ENCODE peak calls at places on chromosomes 12 and 14, in four cellular contexts. J is endothelial cell of umbilical vein, H is Peyer's patch, T is right atrium auricular region. N is an unnamed sample.

GRCh38 chr12:59600174-59600573 is 4.3 kb downstream of the SLC16A7 start:
- DNase-seq in H (no peak), T (no peak), J (no peak), N (peak; percentile 66)

GRCh38 chr12:96658075-96658474 is 168.7 kb downstream of the CFAP54 start:
- DNase-seq in H (no peak), J (no peak), T (no peak), N (no peak)

GRCh38 chr12:49017764-49018281 is 753 bp downstream of the PRKAG1 start:
- DNase-seq in H (peak; percentile 53), T (no peak), J (peak; percentile 72), N (peak; percentile 62)

GRCh38 chr12:131383741-131384543 is 326.9 kb upstream of the SFSWAP start:
- DNase-seq in T (no peak), H (no peak), J (no peak), N (no peak)

GRCh38 chr14:104580961-104581360 is 1.4 kb downstream of the C14orf180 start:
- DNase-seq in T (peak; percentile 64), J (no peak), H (no peak), N (peak; percentile 20)

GRCh38 chr12:72271741-72272661 is at the start of gene TRHDE:
- DNase-seq in H (peak; percentile 52), J (peak; percentile 7), T (peak; percentile 59), N (peak; percentile 79)

GRCh38 chr14:99881011-99881410 is 87.8 kb downstream of the EML1 start:
- DNase-seq in T (no peak), H (no peak), J (no peak), N (no peak)

GRCh38 chr14:98951031-98951430 is 321.0 kb downstream of the BCL11B start:
- DNase-seq in H (no peak), T (no peak), J (no peak), N (no peak)

DNA sequence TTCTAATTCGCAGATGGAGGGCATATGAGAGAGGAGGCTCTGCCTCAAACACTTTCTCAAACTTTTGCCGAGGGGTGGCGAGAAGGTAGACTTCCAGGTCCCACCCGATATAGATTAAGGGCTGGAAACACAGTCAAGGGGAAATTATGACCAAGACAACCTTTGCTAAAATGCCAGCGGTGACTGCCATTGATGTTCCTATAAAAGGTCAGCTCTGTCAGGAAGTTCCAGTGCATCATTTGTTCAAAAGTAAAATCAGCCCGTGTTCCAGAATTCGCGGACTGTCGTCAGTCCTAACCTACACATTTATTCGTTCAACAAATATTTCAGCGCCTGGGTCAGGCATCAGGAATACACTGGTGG is 818 bp upstream of the PAPOLA start:
- DNase-seq in H (no peak), J (no peak), T (no peak), N (no peak)
- H3K4me1 ChIP-seq in H (peaks cover 39% of the 10 kb centered on the region), J (peaks cover 29% of the 10 kb centered on the region), T (no peaks in the 10 kb centered on the region), N (no peaks in the 10 kb centered on the region)

DNA sequence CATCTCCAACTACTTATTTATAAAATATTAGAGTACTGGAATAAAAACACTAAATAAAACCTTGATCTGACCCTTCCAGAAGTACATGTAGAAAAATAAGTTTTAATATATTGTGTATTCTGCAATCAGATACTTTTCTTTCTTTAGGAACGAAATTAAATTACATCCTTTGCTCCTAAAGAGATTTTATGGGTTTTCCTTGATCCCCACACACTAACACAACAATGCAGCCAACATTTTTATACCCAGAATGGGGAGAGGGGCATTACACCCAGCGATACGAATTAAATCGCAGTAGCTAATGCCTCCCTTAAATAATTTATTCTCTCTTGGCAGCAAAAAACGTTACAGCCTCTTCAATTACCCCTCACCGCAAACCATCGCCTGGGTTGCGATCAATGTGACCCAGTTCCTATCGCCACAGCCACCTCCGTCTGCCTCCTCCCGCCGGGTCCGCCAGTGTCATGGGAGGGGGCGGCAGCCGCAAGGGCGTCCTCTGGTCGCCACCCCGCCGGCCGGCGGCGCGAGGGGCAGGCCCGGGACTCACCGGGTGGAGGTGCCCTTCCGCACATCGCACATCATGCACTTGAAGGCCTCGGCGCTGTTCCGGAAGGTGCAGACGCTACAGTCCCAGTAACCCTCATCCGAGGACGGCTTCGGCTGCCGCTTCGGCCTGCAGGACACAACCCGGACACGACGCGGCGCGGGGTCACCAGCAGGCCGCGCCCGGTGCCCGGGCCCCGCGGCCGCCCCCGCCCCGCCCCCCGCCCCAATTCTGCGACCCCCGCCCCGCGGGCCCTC is 796 bp downstream of the YAF2 start:
- DNase-seq in J (peak; percentile 68), T (peak; percentile 79), H (peak; percentile 86), N (peak; percentile 83)
- TF ChIP-seq CTCF in J (peak; percentile 53), T (peak; percentile 54), H (no peak), N (peak; percentile 42)

DNA sequence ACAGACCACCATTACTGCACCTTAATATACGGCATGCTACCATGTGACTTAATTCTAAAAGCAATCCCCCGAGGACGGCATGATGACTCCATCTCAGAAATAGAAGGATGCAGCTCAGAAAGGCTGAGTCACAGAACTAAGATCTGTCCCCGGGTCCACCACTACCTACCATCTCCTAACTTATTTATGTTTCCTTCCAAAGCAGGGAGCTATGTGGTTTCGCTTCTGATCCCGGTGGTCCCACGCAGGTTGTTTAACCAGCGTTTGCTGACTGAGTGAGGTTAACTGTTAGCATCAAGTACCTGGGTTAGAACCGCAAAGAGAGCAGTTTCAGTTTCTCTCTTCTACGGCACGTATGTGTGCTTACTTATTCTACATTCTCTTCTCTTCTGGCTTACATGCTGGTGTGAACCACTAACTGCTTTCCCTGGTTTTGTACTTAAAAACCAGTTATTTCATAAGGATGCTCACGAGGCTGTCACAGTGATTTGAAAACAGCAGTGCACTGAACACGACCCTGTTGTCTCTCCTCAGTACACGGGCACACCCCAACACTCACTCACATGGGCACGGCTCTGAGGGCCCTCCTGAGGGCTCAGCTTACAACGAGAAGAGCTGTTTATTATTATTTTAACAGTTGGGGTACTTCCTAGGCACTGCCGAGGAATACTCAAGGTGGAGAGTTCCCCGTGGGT is 66.7 kb downstream of the CCDC88C start:
- DNase-seq in J (no peak), T (no peak), H (no peak), N (no peak)
- H3K4me3 ChIP-seq in J (no peak overlapping the region), T (no peak overlapping the region), H (peak overlapping the region; percentile 40), N (no peak overlapping the region)

DNA sequence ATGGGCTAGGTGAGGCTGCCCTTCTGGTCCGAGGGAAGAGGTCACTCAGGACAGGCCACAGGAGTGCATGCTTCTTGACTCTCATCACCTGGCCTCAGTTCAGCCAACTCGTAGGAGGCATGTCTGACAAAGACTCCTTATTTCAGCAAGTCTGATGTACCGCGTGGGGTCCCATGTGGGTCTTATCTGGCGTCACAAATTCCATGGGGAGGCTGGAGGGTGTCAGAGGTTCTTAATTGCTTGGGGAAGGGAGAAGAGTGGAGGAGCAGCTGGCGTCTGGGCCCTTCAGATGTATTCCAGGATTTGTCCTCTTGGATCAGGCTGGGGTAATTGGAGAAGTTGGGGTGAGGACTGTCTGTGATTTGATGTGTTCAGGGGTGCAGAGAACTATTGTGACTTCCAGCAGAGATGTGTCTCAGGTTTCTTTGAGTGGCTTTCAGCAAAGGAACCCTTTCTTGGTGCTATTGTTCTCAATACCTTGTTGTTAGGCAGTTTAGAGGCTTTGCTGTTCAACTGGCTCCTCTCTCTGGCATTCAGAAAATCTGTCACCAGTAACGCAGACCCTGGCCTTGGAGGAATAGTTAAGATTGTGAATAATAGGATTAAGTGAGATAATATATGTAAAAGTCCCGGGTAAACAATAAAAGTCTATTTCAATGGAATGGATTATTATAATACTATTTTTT is 60.1 kb downstream of the SUSD6 start:
- DNase-seq in H (no peak), J (no peak), T (no peak), N (no peak)
- H3K4me1 ChIP-seq in H (peaks cover 71% of the 10 kb centered on the region), J (peaks cover 6% of the 10 kb centered on the region), T (no peaks in the 10 kb centered on the region), N (peaks cover 5% of the 10 kb centered on the region)

DNA sequence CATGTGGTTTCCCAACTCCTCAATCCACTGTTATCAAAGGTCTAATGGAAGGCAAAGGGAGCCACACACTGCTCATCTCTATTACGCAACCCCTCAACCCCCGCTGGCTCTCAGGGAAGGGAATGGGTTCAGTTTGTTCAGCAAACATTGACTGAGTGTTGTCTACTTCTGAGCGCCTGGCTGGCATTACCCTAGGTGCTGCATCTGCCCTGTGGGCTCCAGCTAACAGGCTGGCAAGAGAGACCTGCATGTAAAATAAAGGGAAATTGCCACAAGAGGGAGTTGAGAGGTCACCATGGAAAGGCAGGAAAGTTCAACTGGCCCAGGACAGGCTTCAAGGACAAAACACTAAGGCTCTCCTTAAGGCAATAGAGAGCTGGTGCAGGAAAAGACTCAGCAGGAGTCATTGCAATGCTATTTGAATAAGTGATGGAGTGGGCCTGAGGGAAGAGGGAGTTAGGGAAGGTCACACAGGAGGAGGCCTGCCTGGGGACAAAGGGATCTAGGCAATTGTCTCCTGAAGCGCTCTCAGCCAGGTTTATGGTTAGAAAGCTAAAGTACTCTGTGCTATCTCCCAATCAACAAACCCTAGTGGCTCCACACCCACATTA is 5.5 kb upstream of the ZNF740 start:
- DNase-seq in T (no peak), J (peak; percentile 28), H (no peak), N (peak; percentile 35)
- TF ChIP-seq CTCF in T (no peak), J (peak; percentile 25), H (no peak), N (peak; percentile 3)

N was measured in fibroblast of lung.